ENCODE peak calls at places on chromosome 15, in ten cellular contexts. X, O, M, W, K, D, U, L, J and V are unnamed samples.
A peak's percentile ranks its signal among the peaks of the same experiment; 100 is the strongest.

GRCh38 chr15:65318870-65319356 is 14.4 kb downstream of the RNU5B-1 start:
- DNase-seq in X (peak; percentile 60), O (peak; percentile 70), M (peak; percentile 78), W (peak; percentile 87), K (no peak), D (peak; percentile 80), U (peak; percentile 83), L (no peak), J (peak; percentile 89), V (peak; percentile 84)

GRCh38 chr15:37078000-37078399 is 22.3 kb downstream of the MEIS2 start:
- DNase-seq in X (no peak), O (no peak), M (no peak), W (no peak), K (no peak), D (no peak), U (no peak), L (no peak), J (no peak), V (no peak)

GRCh38 chr15:65286069-65286703 is 497 bp downstream of the PARP16 start:
- DNase-seq in X (no peak), O (no peak), M (no peak), W (peak; percentile 43), K (no peak), D (no peak), U (peak; percentile 58), L (no peak), J (peak; percentile 51), V (peak; percentile 67)

GRCh38 chr15:59299919-59300617 is 72.6 kb downstream of the MYO1E start:
- DNase-seq in X (peak; percentile 44), O (peak; percentile 43), M (peak; percentile 75), W (no peak), K (peak; percentile 97), D (no peak), U (peak; percentile 97), L (peak; percentile 95), J (peak; percentile 70), V (no peak)

GRCh38 chr15:55513125-55513524 is 5.1 kb upstream of the DNAAF4 start:
- DNase-seq in X (no peak), O (no peak), M (no peak), W (no peak), K (no peak), D (no peak), U (no peak), L (no peak), J (no peak), V (no peak)

GRCh38 chr15:42073418-42073817 is 20.9 kb downstream of the PLA2G4D start:
- DNase-seq in X (no peak), O (no peak), M (no peak), W (no peak), K (no peak), D (no peak), U (no peak), L (no peak), J (no peak), V (no peak)

GRCh38 chr15:75620043-75620775 is 5.3 kb downstream of the SNUPN start:
- DNase-seq in X (no peak), O (no peak), M (no peak), W (no peak), K (no peak), D (no peak), U (no peak), L (no peak), J (no peak), V (no peak)

GRCh38 chr15:64634576-64635485 is 140.6 kb downstream of the RBPMS2 start:
- DNase-seq in X (no peak), O (peak; percentile 11), M (no peak), W (peak; percentile 74), K (peak; percentile 91), D (no peak), U (peak; percentile 59), L (no peak), J (peak; percentile 25), V (peak; percentile 50)

GRCh38 chr15:89776274-89777072 is at the start of gene MESP2:
- DNase-seq in X (no peak), O (peak; percentile 38), M (peak; percentile 87), W (peak; percentile 83), K (no peak), D (peak; percentile 85), U (peak; percentile 90), L (no peak), J (peak; percentile 90), V (peak; percentile 91)

GRCh38 chr15:81516012-81516411 is 142.0 kb upstream of the TMC3 start:
- DNase-seq in X (no peak), O (no peak), M (no peak), W (no peak), K (no peak), D (no peak), U (no peak), L (no peak), J (no peak), V (no peak)

GRCh38 chr15:26772588-26773484 is at the start of gene GABRB3:
- DNase-seq in X (no peak), O (no peak), M (peak; percentile 27), W (peak; percentile 45), K (no peak), D (peak; percentile 73), U (peak; percentile 72), L (no peak), J (no peak), V (peak; percentile 86)

GRCh38 chr15:80041497-80042253 is 17.8 kb upstream of the ZFAND6 start:
- DNase-seq in X (no peak), O (no peak), M (no peak), W (no peak), K (no peak), D (no peak), U (no peak), L (no peak), J (no peak), V (no peak)

DNA sequence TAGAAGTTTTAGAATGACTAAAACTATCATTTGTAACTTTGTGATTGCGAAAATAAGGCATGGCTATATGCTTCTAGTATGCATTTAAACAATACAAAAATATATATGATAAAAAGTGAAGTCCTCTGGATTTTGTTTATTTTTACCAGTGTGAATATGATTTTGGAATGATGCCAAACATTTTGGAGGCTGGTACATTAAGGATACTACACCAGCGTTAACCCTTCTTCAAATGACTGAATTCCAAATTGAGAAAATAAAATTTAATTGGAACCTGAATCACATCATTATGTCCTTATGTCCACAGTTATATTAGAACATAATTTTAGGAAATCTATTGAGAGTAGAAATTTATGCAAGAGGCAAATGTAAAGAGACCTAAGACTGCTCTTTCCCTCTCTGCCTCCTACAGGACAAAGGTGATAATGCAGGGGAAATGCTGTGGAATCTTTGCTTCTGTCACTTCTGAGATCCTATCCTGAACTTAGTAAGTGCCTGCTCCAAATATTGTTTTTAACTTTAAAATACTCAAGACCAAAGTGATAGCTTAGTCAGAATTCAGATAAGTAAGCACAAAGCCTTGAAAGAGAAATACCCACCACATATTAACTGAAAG is 121.1 kb upstream of the NANOGP8 start:
- DNase-seq in X (no peak), O (no peak), M (no peak), W (peak; percentile 6), K (no peak), D (no peak), U (peak; percentile 55), L (no peak), J (peak; percentile 14), V (no peak)
- TF ChIP-seq CTCF in X (no peak), O (no peak), M (no peak), W (peak; percentile 77), K (peak; percentile 46), D (no peak), U (peak; percentile 38), L (peak; percentile 23), J (peak; percentile 16), V (peak; percentile 43)

DNA sequence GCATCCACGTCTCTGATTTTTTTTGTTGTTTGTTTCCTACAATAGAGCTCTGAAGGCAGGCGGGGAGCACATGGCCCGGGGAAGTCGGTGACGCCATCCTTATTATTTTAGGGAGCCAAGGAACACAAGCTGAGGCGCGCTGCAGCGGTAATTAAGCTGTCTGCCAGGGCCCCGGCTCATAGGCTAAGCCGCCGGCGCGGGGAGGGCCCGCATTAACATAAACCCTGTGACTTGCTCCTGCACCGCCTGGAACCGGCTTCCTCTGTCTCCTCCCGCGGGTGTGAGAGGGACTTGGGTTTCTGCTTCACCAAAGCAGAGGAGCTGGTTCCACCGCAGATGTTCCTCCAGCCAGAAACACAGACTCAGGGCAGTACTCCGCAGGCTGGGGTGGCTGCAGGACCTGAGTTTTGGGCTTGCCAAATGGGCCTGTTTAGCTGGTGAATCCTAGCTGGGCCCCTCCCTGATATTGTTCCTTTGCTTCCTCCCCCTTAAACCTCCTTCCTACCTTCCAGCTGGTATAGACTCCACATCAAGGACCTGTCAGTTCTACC is 25.3 kb downstream of the ANP32A start:
- DNase-seq in X (no peak), O (peak; percentile 66), M (peak; percentile 88), W (peak; percentile 65), K (no peak), D (peak; percentile 70), U (no peak), L (no peak), J (peak; percentile 78), V (peak; percentile 81)
- TF ChIP-seq CTCF in X (no peak), O (no peak), M (no peak), W (no peak), K (no peak), D (no peak), U (no peak), L (no peak), J (no peak), V (no peak)

DNA sequence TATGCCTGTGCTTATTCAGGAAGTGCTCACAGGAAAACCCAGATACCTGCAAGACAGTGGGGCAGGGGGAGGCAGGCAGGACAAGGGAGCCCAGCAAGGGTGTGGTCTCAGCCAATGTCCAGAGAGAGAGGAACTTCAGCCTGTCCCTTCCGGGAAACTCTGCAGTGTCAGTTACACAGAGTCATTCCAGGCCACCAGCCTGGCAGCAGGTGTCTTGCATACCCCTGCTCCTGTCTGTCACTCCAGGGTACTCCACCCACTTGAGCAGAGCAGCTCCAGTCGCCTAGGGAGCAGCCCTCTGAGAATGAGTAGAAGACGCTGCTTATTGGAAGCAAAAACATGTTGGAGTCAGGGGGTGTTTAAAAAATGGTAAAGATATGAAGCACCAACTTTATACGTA is 431.2 kb upstream of the RGMA start:
- DNase-seq in X (no peak), O (no peak), M (peak; percentile 57), W (no peak), K (no peak), D (no peak), U (no peak), L (no peak), J (no peak), V (no peak)
- TF ChIP-seq CTCF in X (no peak), O (no peak), M (peak; percentile 33), W (no peak), K (no peak), D (no peak), U (no peak), L (no peak), J (no peak), V (no peak)

DNA sequence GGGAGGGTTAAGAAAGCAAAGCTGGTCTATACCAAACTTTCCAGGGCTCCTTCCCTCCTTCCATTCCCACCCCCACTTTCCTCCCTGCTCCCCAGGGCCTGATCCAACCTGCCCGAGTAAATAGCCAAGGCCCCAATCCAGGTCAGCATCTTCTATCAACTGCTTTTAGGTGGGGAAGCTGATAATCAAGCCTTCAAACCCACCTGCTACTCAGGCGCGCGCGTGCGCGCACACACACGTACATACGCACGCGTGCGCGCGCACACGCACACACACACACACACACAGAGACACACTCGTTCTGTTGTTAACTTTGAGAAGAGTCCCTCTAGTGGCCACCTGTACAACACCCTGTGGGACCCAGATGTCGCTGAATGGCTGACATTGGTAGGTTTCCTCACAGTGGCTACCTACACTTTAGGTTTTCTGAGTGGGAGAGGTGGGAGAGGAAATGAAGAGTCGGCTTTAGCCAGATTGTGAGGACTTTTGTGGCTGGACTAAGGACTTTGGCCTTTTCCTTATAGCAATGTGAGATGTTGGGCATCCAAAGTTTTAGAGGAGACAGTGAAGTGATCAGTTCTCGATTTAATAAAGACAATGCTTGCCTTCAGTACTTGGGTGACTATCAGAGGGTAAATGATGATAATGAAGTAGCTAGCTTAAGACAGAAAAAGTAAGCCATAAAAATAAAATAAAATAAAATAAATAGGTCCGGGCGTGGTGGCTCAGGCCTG is 179.9 kb upstream of the C2CD4B start:
- DNase-seq in X (peak; percentile 2), O (peak; percentile 37), M (no peak), W (peak; percentile 30), K (peak; percentile 56), D (peak; percentile 26), U (peak; percentile 91), L (no peak), J (peak; percentile 72), V (peak; percentile 61)
- TF ChIP-seq CTCF in X (peak; percentile 55), O (peak; percentile 76), M (peak; percentile 38), W (peak; percentile 80), K (peak; percentile 87), D (no peak), U (peak; percentile 88), L (peak; percentile 56), J (peak; percentile 38), V (peak; percentile 63)